ENCODE peak calls at places on chromosomes 2 and 18, in four cellular contexts. Z is sigmoid colon, G is H1, F is GM12878. P is an unnamed sample.

GRCh38 chr2:140600116-140600515 is 1530.7 kb downstream of the LRP1B start:
- DNase-seq in F (no peak), G (no peak), Z (no peak), P (no peak)

GRCh38 chr2:176709541-176709951 is 440.3 kb downstream of the MTX2 start:
- DNase-seq in G (no peak), F (no peak), Z (peak; percentile 69), P (peak; percentile 39)

GRCh38 chr2:37585982-37586621 is 85.3 kb downstream of the CDC42EP3 start:
- DNase-seq in F (peak; percentile 68), G (no peak), Z (peak; percentile 80), P (no peak)

GRCh38 chr2:101047075-101047766 is 45.1 kb downstream of the RPL31 start:
- DNase-seq in G (no peak), F (no peak), Z (no peak), P (no peak)

GRCh38 chr2:144924827-144925226 is 404.9 kb upstream of the ZEB2 start:
- DNase-seq in F (no peak), G (no peak), Z (no peak), P (no peak)

GRCh38 chr2:232132179-232132578 is 170.7 kb downstream of the DIS3L2 start:
- DNase-seq in G (no peak), Z (no peak), F (no peak), P (no peak)

GRCh38 chr2:126930970-126931590 is 32.4 kb downstream of the TEX51 start:
- DNase-seq in F (no peak), Z (no peak), G (no peak), P (no peak)

GRCh38 chr2:128324897-128325410 is 6.3 kb upstream of the HS6ST1 start:
- DNase-seq in Z (no peak), F (no peak), G (no peak), P (no peak)

GRCh38 chr18:38940863-38941531 is 1375.4 kb upstream of the CELF4 start:
- DNase-seq in G (no peak), F (peak; percentile 99), Z (no peak), P (no peak)

GRCh38 chr2:138516030-138516704 is 14.6 kb downstream of the SPOPL start:
- DNase-seq in F (no peak), Z (no peak), G (no peak), P (no peak)

GRCh38 chr18:62200121-62200914 is 13.3 kb downstream of the RELCH start:
- DNase-seq in G (no peak), F (no peak), Z (no peak), P (no peak)

GRCh38 chr2:144712277-144712944 is 192.5 kb upstream of the ZEB2 start:
- DNase-seq in Z (no peak), G (peak; percentile 1), F (no peak), P (no peak)

GRCh38 chr2:99448556-99448955 is 41.3 kb downstream of the REV1 start:
- DNase-seq in G (no peak), Z (no peak), F (no peak), P (no peak)

GRCh38 chr2:236545814-236546480 is 23.7 kb upstream of the ACKR3 start:
- DNase-seq in G (no peak), F (peak; percentile 89), Z (no peak), P (no peak)

GRCh38 chr2:59389240-59389639 is 1148.1 kb upstream of the FANCL start:
- DNase-seq in F (no peak), G (no peak), Z (no peak), P (no peak)

GRCh38 chr18:77676901-77677300 is 427.3 kb downstream of the GALR1 start:
- DNase-seq in G (peak; percentile 10), Z (no peak), F (no peak), P (no peak)

GRCh38 chr18:73520229-73520628 is 627.4 kb downstream of the FBXO15 start:
- DNase-seq in F (no peak), G (peak; percentile 21), Z (no peak), P (no peak)

GRCh38 chr2:101794141-101794540 is 96.6 kb downstream of the MAP4K4 start:
- DNase-seq in Z (no peak), G (no peak), F (no peak), P (no peak)

GRCh38 chr2:128280901-128281321 is 37.8 kb downstream of the HS6ST1 start:
- DNase-seq in F (no peak), Z (peak; percentile 67), G (no peak), P (peak; percentile 64)

GRCh38 chr2:80050246-80050645 is 254.3 kb downstream of the LRRTM1 start:
- DNase-seq in F (no peak), Z (no peak), G (no peak), P (no peak)

GRCh38 chr2:226813148-226813701 is 13.6 kb upstream of the IRS1 start:
- DNase-seq in G (no peak), F (no peak), Z (no peak), P (no peak)

GRCh38 chr2:126664234-126664633 is 8.3 kb downstream of the GYPC start:
- DNase-seq in G (no peak), F (peak; percentile 67), Z (no peak), P (no peak)

GRCh38 chr2:26182441-26182840 is 9.6 kb downstream of the GAREM2 start:
- DNase-seq in Z (no peak), G (no peak), F (no peak), P (no peak)

GRCh38 chr2:127064642-127065250 is 42.2 kb downstream of the BIN1 start:
- DNase-seq in G (peak; percentile 43), Z (peak; percentile 97), F (no peak), P (peak; percentile 75)

GRCh38 chr2:86791574-86791973 is 861 bp upstream of the CD8A start:
- DNase-seq in G (no peak), Z (no peak), F (no peak), P (no peak)

GRCh38 chr18:58569490-58569911 is 59.4 kb downstream of the ALPK2 start:
- DNase-seq in Z (no peak), G (no peak), F (no peak), P (no peak)

GRCh38 chr18:36899289-36899688 is 70.4 kb downstream of the KIAA1328 start:
- DNase-seq in F (no peak), G (no peak), Z (no peak), P (no peak)

GRCh38 chr2:75012080-75012479 is 53.6 kb downstream of the POLE4 start:
- DNase-seq in F (no peak), G (no peak), Z (no peak), P (no peak)

GRCh38 chr2:173869830-173870229 is 95.3 kb downstream of the SP3 start:
- DNase-seq in G (no peak), Z (no peak), F (no peak), P (no peak)

GRCh38 chr2:86492057-86492456 is 50.9 kb downstream of the KDM3A start:
- DNase-seq in G (no peak), F (no peak), Z (no peak), P (no peak)

GRCh38 chr2:86788881-86789686 is 1.6 kb downstream of the CD8A start:
- DNase-seq in F (no peak), G (no peak), Z (no peak), P (no peak)

GRCh38 chr18:812673-813404 is 797 bp upstream of the YES1 start:
- DNase-seq in Z (peak; percentile 93), F (peak; percentile 39), G (no peak), P (peak; percentile 82)
- TF ChIP-seq POLR2A in Z (peak; percentile 40), F (peak; percentile 63), G (peak; percentile 75), P (no peak)

GRCh38 chr2:241072151-241072550 is 29.9 kb downstream of the MTERF4 start:
- DNase-seq in Z (peak; percentile 44), F (no peak), G (no peak), P (no peak)

GRCh38 chr2:241074901-241075540 is 27.1 kb downstream of the MTERF4 start:
- DNase-seq in F (no peak), G (no peak), Z (no peak), P (no peak)

GRCh38 chr2:241073166-241074064 is 28.7 kb downstream of the MTERF4 start:
- DNase-seq in G (no peak), F (no peak), Z (peak; percentile 43), P (no peak)

GRCh38 chr2:241072553-241073165 is 29.4 kb downstream of the MTERF4 start:
- DNase-seq in Z (no peak), F (no peak), G (no peak), P (no peak)

DNA sequence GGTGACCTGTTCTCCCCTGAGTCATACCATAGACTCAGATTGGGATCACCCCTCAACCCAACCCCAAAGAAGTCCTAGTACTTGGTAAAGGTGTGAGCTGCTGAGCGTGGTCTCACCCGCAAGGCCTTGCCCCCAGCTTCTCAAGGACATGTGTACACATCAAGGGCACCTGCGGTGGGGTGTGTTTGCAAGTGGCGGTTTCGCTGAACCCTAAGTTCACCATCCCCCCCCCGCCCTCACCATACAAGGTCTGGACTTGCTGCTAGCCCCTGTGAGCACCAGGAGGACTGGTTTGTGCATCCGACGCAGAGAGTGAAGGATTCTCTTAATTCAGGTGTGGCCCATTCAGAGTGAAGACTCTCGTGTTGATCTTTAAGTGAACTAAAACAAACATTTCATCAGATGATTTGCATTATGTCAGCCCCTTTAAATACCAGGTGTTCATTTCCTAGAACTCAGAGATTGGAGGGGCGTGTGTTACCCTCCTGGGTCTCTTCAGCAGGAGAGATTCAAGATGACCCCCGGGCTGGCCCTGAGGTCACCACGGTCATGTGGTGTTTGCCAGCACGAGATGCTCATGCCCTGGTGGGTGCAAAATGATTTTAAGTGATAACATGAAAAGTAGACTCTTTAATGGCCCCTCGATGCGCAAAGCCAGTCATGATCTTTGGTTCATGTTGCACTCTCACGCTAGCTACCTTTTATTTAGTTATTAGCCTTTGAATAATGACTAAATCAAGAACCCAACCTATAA is 27.8 kb downstream of the MTERF4 start:
- DNase-seq in F (no peak), Z (peak; percentile 48), G (no peak), P (no peak)
- H3K36me3 ChIP-seq in F (no peaks in the 10 kb centered on the region), Z (peaks cover 15% of the 10 kb centered on the region), G (no peaks in the 10 kb centered on the region), P (no peaks in the 10 kb centered on the region)

GRCh38 chr2:199991691-199992090 is 36.3 kb downstream of the MAIP1 start:
- DNase-seq in G (no peak), Z (no peak), F (no peak), P (no peak)
- TF ChIP-seq EP300 in G (no peak), Z (no peak), F (no peak), P (no peak)

GRCh38 chr2:239297142-239298125 is 103.4 kb downstream of the HDAC4 start:
- DNase-seq in Z (peak; percentile 63), F (no peak), G (no peak), P (peak; percentile 29)

GRCh38 chr2:239298126-239298804 is 102.6 kb downstream of the HDAC4 start:
- DNase-seq in Z (peak; percentile 71), F (no peak), G (no peak), P (peak; percentile 21)

GRCh38 chr2:239300871-239301742 is 99.7 kb downstream of the HDAC4 start:
- DNase-seq in Z (peak; percentile 68), F (no peak), G (no peak), P (no peak)

GRCh38 chr2:239300242-239300641 is 100.6 kb downstream of the HDAC4 start:
- DNase-seq in F (no peak), G (no peak), Z (peak; percentile 65), P (peak; percentile 26)

DNA sequence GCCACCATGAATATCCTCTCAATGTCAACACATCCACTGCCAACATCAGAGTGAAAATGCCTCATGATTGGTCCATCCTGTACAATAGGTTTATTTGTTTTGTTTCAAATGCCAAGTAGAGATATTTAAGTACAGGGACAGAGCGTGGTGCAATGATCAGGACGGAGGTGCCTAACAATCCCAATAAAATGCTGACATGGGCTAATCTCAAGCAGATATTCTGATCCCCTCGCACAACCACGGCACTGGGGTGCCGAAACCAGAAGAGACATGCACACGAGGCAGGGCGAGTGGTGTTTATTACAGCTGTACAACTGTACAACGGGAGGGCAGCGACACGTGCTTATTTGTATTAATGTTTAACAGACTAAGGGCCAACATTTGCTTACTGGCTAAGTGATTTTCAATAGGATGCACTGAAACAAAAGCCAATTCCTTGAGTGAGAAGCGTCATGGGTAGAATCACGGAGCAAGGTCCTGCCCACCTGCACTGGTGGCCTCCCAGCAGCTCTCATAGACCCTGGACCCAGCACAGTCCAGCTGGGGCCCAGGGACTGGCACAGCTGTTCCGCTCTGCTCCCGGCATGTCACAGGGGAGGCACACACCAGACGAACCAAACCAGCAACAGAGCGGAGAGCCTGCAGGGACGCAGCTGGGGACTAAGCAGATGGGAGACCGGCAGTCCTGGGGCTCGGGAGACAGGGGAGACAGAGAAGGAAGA is 101.4 kb downstream of the HDAC4 start:
- DNase-seq in G (no peak), Z (peak; percentile 64), F (no peak), P (peak; percentile 28)
- TF ChIP-seq POLR2A in G (no peak), Z (no peak), F (no peak), P (no peak)

P was measured in ovary.